ENCODE peak calls at places on chromosomes 2 and 18, in six cellular contexts. N is progenitor cell of endocrine pancreas, K is mammary epithelial cell, U is hepatocyte, T is fibroblast of the aortic adventitia, X is GM13977. L is an unnamed sample.

GRCh38 chr2:143399679-143400078 is 270.5 kb downstream of the ARHGAP15 start:
- DNase-seq in N (no peak), K (peak; percentile 26), U (no peak), T (no peak), X (no peak), L (no peak)

GRCh38 chr2:101698419-101699190 is 1.1 kb downstream of the MAP4K4 start:
- DNase-seq in N (no peak), K (no peak), U (peak; percentile 19), T (peak; percentile 42), X (no peak), L (peak; percentile 52)

GRCh38 chr2:42046819-42047487 is 868 bp upstream of the PKDCC start:
- DNase-seq in N (peak; percentile 42), K (no peak), U (peak; percentile 80), T (peak; percentile 50), X (no peak), L (no peak)

GRCh38 chr2:43824951-43825493 is 13.6 kb downstream of the ABCG5 start:
- DNase-seq in N (no peak), K (no peak), U (no peak), T (no peak), X (no peak), L (no peak)

GRCh38 chr18:54284967-54285785 is 15.9 kb downstream of the POLI start:
- DNase-seq in N (no peak), K (peak; percentile 75), U (no peak), T (peak; percentile 47), X (peak; percentile 62), L (peak; percentile 92)

GRCh38 chr2:44889118-44889517 is 52.4 kb upstream of the SIX3 start:
- DNase-seq in N (no peak), K (no peak), U (no peak), T (no peak), X (no peak), L (no peak)

GRCh38 chr18:68714356-68714706 is 577 bp downstream of the TMX3 start:
- DNase-seq in N (no peak), K (no peak), U (peak; percentile 29), T (no peak), X (no peak), L (peak; percentile 17)

GRCh38 chr2:226802573-226802972 is 3.0 kb upstream of the IRS1 start:
- DNase-seq in N (no peak), K (peak; percentile 70), U (peak; percentile 83), T (peak; percentile 97), X (peak; percentile 72), L (no peak)

GRCh38 chr2:31476511-31477171 is 62.1 kb upstream of the XDH start:
- DNase-seq in N (no peak), K (no peak), U (no peak), T (peak; percentile 77), X (no peak), L (no peak)

GRCh38 chr2:96683972-96684820 is 41.6 kb downstream of the FER1L5 start:
- DNase-seq in N (no peak), K (no peak), U (peak; percentile 34), T (no peak), X (no peak), L (no peak)

GRCh38 chr2:84894131-84894586 is 11.3 kb upstream of the TMSB10 start:
- DNase-seq in N (no peak), K (peak; percentile 75), U (no peak), T (no peak), X (no peak), L (peak; percentile 41)

GRCh38 chr2:117724035-117724434 is 90.5 kb upstream of the DDX18 start:
- DNase-seq in N (no peak), K (no peak), U (peak; percentile 11), T (no peak), X (no peak), L (no peak)

DNA sequence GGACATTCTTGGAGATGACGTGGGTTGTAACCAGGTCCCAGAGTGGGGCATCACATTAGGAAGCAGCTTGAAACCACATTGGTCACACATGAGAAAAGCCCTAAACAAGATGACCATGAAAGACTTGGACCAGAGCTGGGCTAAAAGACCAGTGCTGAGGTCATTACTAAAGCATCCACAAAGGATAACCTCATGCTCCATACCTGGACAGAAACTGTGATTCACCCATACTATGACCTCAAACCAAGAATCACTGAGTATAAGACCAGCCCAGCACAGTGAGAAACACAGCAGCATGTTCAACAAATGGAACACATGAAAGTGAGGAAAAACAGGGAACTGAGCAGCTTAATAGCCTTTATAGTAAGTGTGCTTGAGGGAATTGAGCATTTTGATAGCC is 635.5 kb upstream of the NETO1 start:
- DNase-seq in N (no peak), K (peak; percentile 46), U (no peak), T (no peak), X (no peak), L (no peak)
- TF ChIP-seq CTCF in N (no peak), K (no peak), U (no peak), T (no peak), X (no peak), L (no peak)

DNA sequence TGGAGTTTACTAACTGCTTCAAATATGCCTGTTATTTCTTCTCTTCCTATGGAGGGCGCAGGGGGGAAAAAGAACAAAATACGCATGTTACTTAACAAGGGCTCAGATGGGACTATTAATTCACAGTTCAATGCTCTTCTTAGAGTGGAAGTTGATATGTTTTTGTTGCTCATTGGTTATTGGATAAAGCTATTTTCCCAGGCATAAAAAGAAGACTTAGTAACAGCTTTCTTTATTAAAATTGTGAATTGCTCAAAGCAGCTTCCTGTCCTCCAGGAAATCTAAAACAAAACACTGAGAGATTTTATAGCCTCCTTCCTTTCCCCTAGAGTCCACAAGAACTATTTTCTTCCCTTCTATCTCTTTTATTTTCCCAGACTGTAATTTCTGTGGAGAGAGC is 180.8 kb downstream of the SH3BP4 start:
- DNase-seq in N (no peak), K (no peak), U (no peak), T (no peak), X (no peak), L (no peak)
- TF ChIP-seq CTCF in N (no peak), K (no peak), U (no peak), T (no peak), X (no peak), L (no peak)

DNA sequence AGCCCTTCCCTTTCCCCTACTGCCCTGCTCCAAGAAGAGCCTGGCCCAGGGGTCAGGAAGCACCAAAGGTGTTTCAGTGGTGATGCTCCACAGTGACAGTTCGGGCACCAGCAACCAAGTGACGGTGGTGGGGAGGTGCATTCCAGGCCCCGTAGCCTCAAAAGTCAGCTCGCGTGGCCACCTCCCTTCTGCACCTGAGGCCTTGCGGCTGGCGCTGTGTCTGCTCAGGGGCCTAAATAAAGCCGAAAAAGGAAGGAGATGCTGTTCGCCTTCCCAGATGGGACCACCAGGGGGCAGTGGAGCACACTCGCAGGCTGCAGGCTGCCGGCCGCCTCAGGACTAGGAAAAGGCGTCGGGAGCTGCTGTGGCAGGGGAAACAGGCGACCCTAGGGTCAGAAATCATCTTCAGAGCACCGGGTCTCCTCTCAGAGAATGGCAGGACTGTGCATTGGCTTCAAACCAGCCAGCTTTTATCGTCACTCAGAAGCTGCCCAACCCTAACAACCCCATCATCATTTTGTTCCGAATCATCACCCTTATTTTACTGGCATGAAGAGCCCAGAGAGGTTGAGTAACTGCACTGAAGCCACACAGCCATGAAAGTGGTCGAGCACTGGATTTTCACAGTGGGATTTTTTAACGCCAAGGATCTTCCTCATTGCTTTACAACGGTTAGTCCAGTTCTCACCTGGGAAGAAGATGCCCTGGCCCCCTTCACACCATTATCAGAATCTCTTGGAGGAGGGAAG is 213.0 kb upstream of the CELF4 start:
- DNase-seq in N (peak; percentile 75), K (peak; percentile 13), U (peak; percentile 84), T (no peak), X (peak; percentile 66), L (peak; percentile 65)
- TF ChIP-seq CTCF in N (peak; percentile 96), K (peak; percentile 53), U (peak; percentile 85), T (no peak), X (peak; percentile 93), L (peak; percentile 51)

DNA sequence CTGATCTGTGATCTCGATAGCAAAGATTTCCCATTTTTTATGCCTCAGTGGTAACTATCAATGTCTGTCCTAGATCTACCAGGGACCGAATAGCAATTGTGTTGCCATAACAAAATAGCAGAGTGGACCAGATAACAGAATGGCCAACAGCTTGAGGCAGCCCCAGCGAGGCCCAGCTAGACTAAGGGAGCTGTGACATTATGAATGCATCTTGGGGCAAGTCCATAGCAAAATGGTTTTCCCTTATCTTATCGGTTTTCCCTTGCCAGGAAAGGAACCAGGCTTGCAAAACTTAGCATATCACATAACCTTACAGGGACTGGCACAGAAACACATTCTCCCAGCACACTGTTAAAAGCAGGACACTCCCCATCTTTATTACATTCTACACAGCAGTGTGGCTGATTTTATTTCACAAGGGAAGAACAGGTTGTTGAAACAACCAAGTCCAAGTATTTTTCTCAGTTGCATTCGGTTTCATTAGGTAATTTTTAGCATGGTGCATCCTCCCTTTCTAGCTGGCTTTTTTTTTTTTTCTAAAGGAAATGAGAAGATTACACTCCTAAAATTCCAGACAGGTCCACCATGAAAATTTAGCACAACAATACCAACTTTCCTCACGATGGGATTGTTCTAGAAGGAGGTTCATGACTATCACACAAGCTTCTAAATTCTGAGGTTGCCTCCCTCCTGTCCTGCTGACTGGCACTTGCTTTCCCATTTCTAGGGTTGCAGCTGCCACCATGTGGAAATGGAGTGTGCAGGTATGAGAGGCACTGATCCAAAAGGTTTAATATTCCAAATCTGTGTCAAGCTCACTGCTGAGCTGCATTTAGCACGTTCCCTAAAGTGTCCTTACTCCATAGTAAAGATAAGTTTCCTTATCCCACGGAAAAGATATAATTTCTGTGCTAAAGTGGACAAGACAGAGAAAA is 97.0 kb upstream of the SLC35G4 start:
- DNase-seq in N (no peak), K (peak; percentile 51), U (no peak), T (peak; percentile 51), X (no peak), L (no peak)
- TF ChIP-seq CTCF in N (peak; percentile 10), K (peak; percentile 76), U (peak; percentile 31), T (no peak), X (peak; percentile 42), L (no peak)

GRCh38 chr18:64254399-64255093 is 105.7 kb upstream of the LINC00305 start:
- DNase-seq in N (no peak), K (no peak), U (no peak), T (no peak), X (no peak), L (no peak)
- TF ChIP-seq CTCF in N (no peak), K (no peak), U (no peak), T (no peak), X (no peak), L (no peak)

GRCh38 chr18:11154369-11154982 is 5.1 kb upstream of the PIEZO2 start:
- DNase-seq in N (no peak), K (peak; percentile 20), U (peak; percentile 62), T (peak; percentile 71), X (peak; percentile 57), L (no peak)
- TF ChIP-seq CTCF in N (peak; percentile 72), K (peak; percentile 15), U (peak; percentile 71), T (peak; percentile 41), X (peak; percentile 48), L (peak; percentile 34)

GRCh38 chr2:86821842-86822241 is 31.1 kb upstream of the CD8A start:
- DNase-seq in N (no peak), K (peak; percentile 65), U (no peak), T (no peak), X (no peak), L (no peak)
- TF ChIP-seq CTCF in N (no peak), K (no peak), U (no peak), T (no peak), X (no peak), L (no peak)

DNA sequence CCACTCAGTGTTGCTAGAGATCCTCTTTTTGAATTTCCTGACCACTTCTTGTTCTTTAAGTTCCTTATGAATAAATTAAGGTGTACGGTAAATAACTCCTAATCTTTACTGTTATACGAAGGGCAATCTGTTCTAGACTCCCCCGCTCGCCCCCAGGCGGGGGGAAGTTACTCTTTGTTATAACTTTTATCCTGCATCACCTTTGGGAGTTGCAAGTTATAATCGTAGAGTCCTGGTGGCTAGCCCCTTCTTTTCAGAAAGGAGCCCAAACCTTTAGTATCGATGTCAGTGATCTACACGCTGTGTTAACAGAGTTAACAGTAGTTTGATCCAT is 652 bp downstream of the GCA start:
- DNase-seq in N (no peak), K (no peak), U (no peak), T (no peak), X (no peak), L (no peak)
- TF ChIP-seq CTCF in N (no peak), K (no peak), U (no peak), T (no peak), X (no peak), L (no peak)